ENCODE peak calls at places on chromosomes 2 and 18, in six cellular contexts. X is IMR-90, P is NT2/D1, L is HL-60, B is lung, R is HCT116. I is an unnamed sample. For H3K27me3, the result is how much of the 10 kb centered on the place peaks cover.

GRCh38 chr2:46275995-46276394 is 21.2 kb upstream of the EPAS1 start:
- DNase-seq in X (no peak), P (no peak), L (no peak), B (peak), R (no peak), I (no peak)

GRCh38 chr2:65390134-65390533 is 42.3 kb downstream of the SPRED2 start:
- DNase-seq in X (no peak), P (no peak), L (no peak), B (no peak), R (no peak), I (no peak)

GRCh38 chr2:165582409-165582808 is 112.9 kb downstream of the CSRNP3 start:
- DNase-seq in X (no peak), P (no peak), L (no peak), B (no peak), R (no peak), I (peak)

GRCh38 chr2:43576983-43577892 is 18.6 kb downstream of the THADA start:
- DNase-seq in X (peak), P (no peak), L (no peak), B (no peak), R (no peak), I (peak)

GRCh38 chr2:177474904-177475474 is 82.4 kb downstream of the AGPS start:
- DNase-seq in X (peak), P (no peak), L (no peak), B (no peak), R (peak), I (no peak)

GRCh38 chr2:234463626-234464290 is 33.1 kb downstream of the ARL4C start:
- DNase-seq in X (peak), P (no peak), L (no peak), B (peak), R (no peak), I (no peak)

GRCh38 chr18:76490701-76491171 is 4.3 kb downstream of the ZNF516 start:
- DNase-seq in X (peak), P (no peak), L (no peak), B (peak), R (no peak), I (no peak)

GRCh38 chr2:217846321-217846743 is 156.5 kb downstream of the TNS1 start:
- DNase-seq in X (no peak), P (no peak), L (no peak), B (no peak), R (no peak), I (no peak)

GRCh38 chr2:67486041-67486796 is 89.1 kb downstream of the ETAA1 start:
- DNase-seq in X (peak), P (no peak), L (no peak), B (peak), R (no peak), I (peak)

GRCh38 chr2:132670961-132671781 is 1.2 kb upstream of the LYPD1 start:
- DNase-seq in X (peak), P (peak), L (no peak), B (no peak), R (peak), I (peak)

GRCh38 chr2:229980440-229981184 is 58.3 kb downstream of the FBXO36 start:
- DNase-seq in X (peak), P (no peak), L (no peak), B (peak), R (no peak), I (peak)

GRCh38 chr2:176848844-176849243 is 363.8 kb upstream of the HNRNPA3 start:
- DNase-seq in X (no peak), P (no peak), L (no peak), B (no peak), R (no peak), I (no peak)

GRCh38 chr2:3703236-3703682 is at the start of gene DCDC2C:
- DNase-seq in X (no peak), P (no peak), L (no peak), B (no peak), R (no peak), I (no peak)

GRCh38 chr2:6073260-6074141 is 381.3 kb downstream of the SOX11 start:
- DNase-seq in X (peak), P (no peak), L (no peak), B (no peak), R (no peak), I (peak)

GRCh38 chr18:54359233-54359632 is 1.5 kb downstream of the C18orf54 start:
- DNase-seq in X (peak), P (no peak), L (no peak), B (no peak), R (no peak), I (no peak)

GRCh38 chr2:24382363-24383021 is 22.2 kb upstream of the ITSN2 start:
- DNase-seq in X (peak), P (peak), L (no peak), B (peak), R (peak), I (peak)

GRCh38 chr18:58256316-58257080 is 212.5 kb downstream of the NEDD4L start:
- DNase-seq in X (no peak), P (no peak), L (no peak), B (no peak), R (no peak), I (peak)

GRCh38 chr2:234269769-234270204 is 219.3 kb downstream of the SPP2 start:
- DNase-seq in X (peak), P (no peak), L (no peak), B (no peak), R (no peak), I (no peak)

GRCh38 chr2:9199716-9200633 is 6.6 kb upstream of the ASAP2 start:
- DNase-seq in X (peak), P (no peak), L (no peak), B (no peak), R (no peak), I (peak)

GRCh38 chr2:174792309-174793025 is 28.2 kb upstream of the CHRNA1 start:
- DNase-seq in X (no peak), P (no peak), L (no peak), B (no peak), R (no peak), I (no peak)

GRCh38 chr2:162164802-162165201 is 12.8 kb upstream of the GCG start:
- DNase-seq in X (peak), P (no peak), L (no peak), B (no peak), R (no peak), I (no peak)

GRCh38 chr2:120999374-121000097 is 263.9 kb downstream of the GLI2 start:
- DNase-seq in X (no peak), P (no peak), L (no peak), B (peak), R (no peak), I (no peak)

GRCh38 chr2:215083146-215083545 is 55.3 kb downstream of the ABCA12 start:
- DNase-seq in X (no peak), P (no peak), L (no peak), B (no peak), R (no peak), I (no peak)

GRCh38 chr2:201913197-201913596 is 106.9 kb downstream of the CDK15 start:
- DNase-seq in X (peak), P (no peak), L (no peak), B (no peak), R (no peak), I (no peak)

GRCh38 chr2:104858325-104858978 is 4.5 kb downstream of the POU3F3 start:
- DNase-seq in X (no peak), P (no peak), L (no peak), B (no peak), R (no peak), I (no peak)

GRCh38 chr18:31424383-31424988 is 23.1 kb upstream of the DSG3 start:
- DNase-seq in X (peak), P (peak), L (no peak), B (no peak), R (peak), I (peak)

GRCh38 chr2:126860395-126860794 is 38.3 kb upstream of the TEX51 start:
- DNase-seq in X (no peak), P (no peak), L (no peak), B (peak), R (no peak), I (no peak)

GRCh38 chr2:126858436-126858835 is 40.3 kb upstream of the TEX51 start:
- DNase-seq in X (no peak), P (no peak), L (no peak), B (peak), R (no peak), I (no peak)

GRCh38 chr2:126858991-126859390 is 39.7 kb upstream of the TEX51 start:
- DNase-seq in X (no peak), P (no peak), L (no peak), B (peak), R (no peak), I (no peak)

GRCh38 chr2:126858013-126858412 is 40.7 kb upstream of the TEX51 start:
- DNase-seq in X (no peak), P (no peak), L (no peak), B (no peak), R (no peak), I (no peak)

DNA sequence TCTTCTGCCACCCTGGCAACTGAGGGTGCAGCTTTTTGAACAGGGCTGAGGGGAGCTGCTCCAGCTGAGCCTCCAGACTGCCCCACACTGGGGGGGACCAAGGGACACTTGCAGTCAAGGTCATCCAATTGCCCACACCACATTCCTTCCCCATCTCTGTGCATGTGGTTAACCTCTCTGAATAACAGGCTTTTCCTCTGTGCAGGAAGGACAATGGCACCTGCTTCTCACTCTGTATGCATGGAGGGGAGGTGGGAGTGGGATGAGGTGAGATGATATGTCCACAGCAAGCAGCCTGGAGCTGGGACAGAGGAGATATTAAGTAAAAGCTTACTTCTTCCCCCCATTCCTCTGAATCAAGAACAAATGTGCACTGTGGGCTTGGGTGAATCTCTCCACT is 39.1 kb upstream of the TEX51 start:
- DNase-seq in X (no peak), P (no peak), L (no peak), B (peak), R (no peak), I (no peak)
- H3K4me3 ChIP-seq in X (no peak), P (no peak), L (no peak), B (no peak), R (no peak), I (no peak)

GRCh38 chr2:159508140-159508539 is 108.2 kb downstream of the BAZ2B start:
- DNase-seq in X (no peak), P (no peak), L (no peak), B (no peak), R (no peak), I (no peak)

GRCh38 chr2:159506764-159507406 is 109.5 kb downstream of the BAZ2B start:
- DNase-seq in X (peak), P (no peak), L (no peak), B (no peak), R (peak), I (no peak)

GRCh38 chr2:159501743-159502142 is 114.6 kb downstream of the BAZ2B start:
- DNase-seq in X (no peak), P (no peak), L (no peak), B (no peak), R (no peak), I (no peak)

GRCh38 chr2:159506179-159506578 is 110.2 kb downstream of the BAZ2B start:
- DNase-seq in X (no peak), P (no peak), L (no peak), B (no peak), R (no peak), I (no peak)
- H3K27me3 ChIP-seq in X (under half), P (under half), L (under half), B (under half), R (under half), I (under half)

GRCh38 chr2:101961287-101962242 is 30.2 kb upstream of the IL1R2 start:
- DNase-seq in X (peak), P (no peak), L (peak), B (peak), R (no peak), I (peak)
- H3K4me3 ChIP-seq in X (no peak), P (no peak), L (peak), B (no peak), R (no peak), I (no peak)

DNA sequence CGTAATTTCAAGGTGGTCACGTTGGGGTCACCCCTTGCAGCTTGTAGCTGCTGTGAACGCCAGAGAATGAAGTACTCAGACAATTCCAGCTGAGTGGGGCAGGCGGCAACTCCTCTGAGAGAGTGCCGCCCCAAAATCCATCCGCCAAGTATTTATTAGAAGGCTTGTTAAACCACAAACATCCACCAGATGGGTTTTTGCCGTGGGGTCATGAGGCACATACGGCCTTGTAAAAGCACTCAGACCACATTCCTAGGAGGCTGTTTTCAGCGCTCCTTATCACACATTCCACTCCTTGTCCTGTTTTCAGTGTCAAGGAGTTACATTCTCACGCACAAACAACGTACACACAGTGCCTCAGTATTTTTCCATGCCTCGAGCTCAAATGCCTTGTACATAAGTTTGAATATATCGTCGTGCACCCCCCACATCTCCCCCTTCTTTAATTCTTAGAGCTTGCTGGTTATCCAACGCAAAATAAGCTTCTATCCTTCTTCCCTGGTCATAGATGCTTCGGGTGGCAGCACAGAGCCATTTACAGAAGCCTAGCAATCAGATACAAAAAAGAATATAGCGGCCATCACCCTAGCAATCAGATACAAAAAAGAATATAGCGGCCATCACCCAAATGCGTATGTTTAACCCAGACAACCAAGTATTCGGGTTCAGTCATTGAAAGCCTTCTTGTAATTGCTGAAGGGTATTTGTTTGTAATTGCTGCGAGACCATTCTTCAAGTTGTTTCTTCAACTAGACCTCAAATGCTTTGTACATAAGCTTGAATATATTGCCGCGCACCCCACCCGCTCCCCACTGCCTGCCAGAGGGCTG is 7.3 kb downstream of the ALPP start:
- DNase-seq in X (peak), P (no peak), L (no peak), B (peak), R (peak), I (no peak)
- H3K27me3 ChIP-seq in X (half or more), P (under half), L (under half), B (under half), R (under half), I (under half)